ENCODE peak calls at places on chromosomes 3 and 15, in nine cellular contexts. S, O, K, R, C, W, B, L and N are unnamed samples.

GRCh38 chr3:125356140-125357026 is 18.7 kb downstream of the ZNF148 start:
- DNase-seq in C (no peak), W (no peak), B (peak), L (no peak), R (no peak), S (no peak), O (no peak), K (no peak), N (no peak)

GRCh38 chr3:129441782-129442181 is 1.8 kb downstream of the IFT122 start:
- DNase-seq in B (peak), K (peak), R (no peak), L (no peak), C (no peak), S (no peak), W (no peak), O (no peak), N (no peak)

GRCh38 chr15:95734422-95735316 is 595.8 kb upstream of the NR2F2 start:
- DNase-seq in S (no peak), L (no peak), K (peak), O (no peak), W (no peak), R (no peak), B (peak), C (no peak), N (no peak)

GRCh38 chr3:197028711-197029510 is 706 bp downstream of the MELTF start:
- DNase-seq in L (peak), C (no peak), O (no peak), S (peak), W (no peak), R (no peak), K (no peak), B (no peak), N (no peak)

GRCh38 chr3:171892457-171892856 is 49.3 kb downstream of the TMEM212 start:
- DNase-seq in C (no peak), S (no peak), R (no peak), L (no peak), B (no peak), W (no peak), K (no peak), O (no peak), N (no peak)

GRCh38 chr15:67089218-67090193 is 24.1 kb downstream of the SMAD3 start:
- DNase-seq in S (no peak), K (peak), C (no peak), O (no peak), B (peak), L (peak), R (no peak), W (no peak), N (no peak)

GRCh38 chr3:71585891-71586809 is 2.6 kb upstream of the FOXP1 start:
- DNase-seq in C (no peak), W (no peak), B (peak), K (peak), L (no peak), S (no peak), O (no peak), R (peak), N (peak)

GRCh38 chr3:155313303-155313702 is 19.8 kb upstream of the STRIT1 start:
- DNase-seq in L (no peak), S (no peak), W (no peak), B (peak), K (peak), C (no peak), O (no peak), R (no peak), N (no peak)

GRCh38 chr3:121630355-121630754 is 30.3 kb downstream of the HCLS1 start:
- DNase-seq in W (no peak), L (no peak), C (no peak), B (no peak), O (no peak), R (no peak), K (no peak), S (no peak), N (no peak)